ENCODE peak calls at places on chromosomes 6 and 20, in eight cellular contexts. E is CD4-positive, alpha-beta T cell; X is fibroblast of lung; C is Peyer's patch; O is pancreas; U is DND-41; Z is RWPE1; K is endothelial cell of umbilical vein. R is an unnamed sample.

GRCh38 chr20:63657260-63657936 is 714 bp upstream of the RTEL1 start:
- DNase-seq in O (no peak), K (no peak), E (no peak), C (no peak), X (no peak), U (no peak), Z (no peak), R (no peak)

GRCh38 chr6:29661071-29661470 is 4.2 kb downstream of the MOG start:
- DNase-seq in Z (no peak), K (no peak), X (no peak), E (no peak), O (no peak), C (no peak), U (no peak), R (no peak)

GRCh38 chr6:144171406-144171805 is 21.1 kb downstream of the STX11 start:
- DNase-seq in K (no peak), U (no peak), O (no peak), X (no peak), Z (no peak), E (no peak), C (no peak), R (no peak)

GRCh38 chr6:168093071-168093505 is 14.1 kb upstream of the FRMD1 start:
- DNase-seq in O (no peak), Z (no peak), U (no peak), K (no peak), C (no peak), X (no peak), E (no peak), R (no peak)

GRCh38 chr6:2168480-2168879 is 76.9 kb downstream of the GMDS start:
- DNase-seq in C (no peak), X (peak), K (no peak), O (no peak), U (no peak), E (no peak), Z (no peak), R (no peak)

GRCh38 chr20:33578510-33578909 is 83.6 kb upstream of the C20orf144 start:
- DNase-seq in O (no peak), K (no peak), C (no peak), U (no peak), X (peak), Z (no peak), E (no peak), R (no peak)

GRCh38 chr6:84763397-84764331 is 734 bp downstream of the TBX18 start:
- DNase-seq in O (no peak), E (no peak), X (peak), K (peak), U (no peak), Z (peak), C (no peak), R (no peak)

GRCh38 chr6:5094327-5094726 is 9.2 kb downstream of the PPP1R3G start:
- DNase-seq in E (no peak), K (no peak), X (peak), O (no peak), Z (no peak), C (no peak), U (no peak), R (no peak)

GRCh38 chr6:35016417-35017221 is 124.5 kb downstream of the TCP11 start:
- DNase-seq in E (no peak), K (peak), X (peak), U (no peak), O (no peak), Z (no peak), C (no peak), R (no peak)

GRCh38 chr20:57715268-57715904 is 5.6 kb upstream of the PMEPA1 start:
- DNase-seq in K (no peak), C (no peak), U (no peak), O (no peak), E (no peak), X (no peak), Z (no peak), R (no peak)

GRCh38 chr20:36181934-36182603 is 27.5 kb downstream of the EPB41L1 start:
- DNase-seq in O (no peak), K (peak), E (no peak), X (peak), C (no peak), Z (no peak), U (no peak), R (no peak)

GRCh38 chr20:62980970-62981369 is 25.8 kb downstream of the BHLHE23 start:
- DNase-seq in O (no peak), C (peak), E (peak), X (no peak), U (peak), Z (peak), K (no peak), R (no peak)

GRCh38 chr6:105024803-105025202 is 67.9 kb downstream of the LIN28B start:
- DNase-seq in U (no peak), E (no peak), Z (no peak), C (no peak), K (no peak), O (no peak), X (peak), R (no peak)

GRCh38 chr6:142819603-142820335 is 125.2 kb downstream of the HIVEP2 start:
- DNase-seq in U (peak), E (no peak), O (no peak), C (peak), K (peak), X (peak), Z (no peak), R (peak)

GRCh38 chr6:168054663-168055560 is 24.1 kb downstream of the FRMD1 start:
- DNase-seq in X (no peak), C (no peak), Z (no peak), E (no peak), O (no peak), U (no peak), K (no peak), R (no peak)

GRCh38 chr6:116492331-116493067 is 18.9 kb upstream of the CALHM5 start:
- DNase-seq in C (no peak), X (peak), E (no peak), K (peak), Z (no peak), O (no peak), U (no peak), R (no peak)

GRCh38 chr6:36131517-36132220 is 1.4 kb downstream of the MAPK13 start:
- DNase-seq in U (no peak), X (peak), O (peak), Z (peak), K (peak), C (peak), E (peak), R (peak)

GRCh38 chr6:167232355-167232754 is 58.8 kb upstream of the UNC93A start:
- DNase-seq in X (no peak), E (no peak), U (no peak), O (no peak), Z (no peak), C (no peak), K (no peak), R (no peak)

GRCh38 chr20:58850693-58851174 is at the start of gene GNAS-AS1:
- DNase-seq in C (peak), U (no peak), X (peak), O (peak), E (peak), K (no peak), Z (peak), R (peak)

GRCh38 chr6:128111096-128111495 is 210.2 kb upstream of the THEMIS start:
- DNase-seq in X (peak), Z (no peak), O (no peak), C (no peak), U (no peak), K (no peak), E (no peak), R (no peak)

GRCh38 chr6:130364224-130364780 is 1.5 kb upstream of the TMEM200A start:
- DNase-seq in Z (no peak), X (no peak), E (no peak), C (no peak), O (no peak), K (no peak), U (no peak), R (no peak)

GRCh38 chr6:8529250-8529649 is 93.9 kb upstream of the SLC35B3 start:
- DNase-seq in K (no peak), X (no peak), E (no peak), U (no peak), O (no peak), Z (no peak), C (no peak), R (no peak)

GRCh38 chr6:10745116-10745515 is 2.5 kb upstream of the TMEM14B start:
- DNase-seq in O (no peak), U (no peak), E (no peak), C (no peak), X (no peak), K (no peak), Z (no peak), R (no peak)

GRCh38 chr6:159966339-159966738 is 2.5 kb upstream of the IGF2R start:
- DNase-seq in O (no peak), E (no peak), X (no peak), Z (no peak), U (no peak), C (no peak), K (no peak), R (no peak)
- TF ChIP-seq CTCF in O (no peak), E (no peak), X (no peak), Z (no peak), U (no peak), C (no peak), K (no peak), R (no peak)

DNA sequence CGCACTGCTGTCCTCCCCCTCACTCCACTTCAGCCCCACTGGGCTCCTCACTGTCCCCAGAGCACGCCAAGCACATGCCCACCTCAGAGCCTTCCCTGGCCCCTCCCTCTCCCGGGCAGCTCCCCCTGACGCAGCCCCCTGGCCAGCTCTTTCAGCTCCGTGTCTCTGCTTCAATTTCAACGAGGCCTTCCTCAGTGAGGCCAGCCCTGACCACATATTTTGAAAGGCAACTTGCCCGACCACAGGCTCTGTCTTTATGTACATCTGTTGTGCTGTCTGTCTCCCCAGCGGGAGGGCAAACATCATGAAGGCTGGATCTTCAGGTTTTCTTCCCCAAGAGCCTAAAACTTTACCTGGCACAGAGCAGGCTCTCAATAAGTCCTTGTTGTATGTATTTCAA is 44.6 kb downstream of the JPH2 start:
- DNase-seq in Z (no peak), E (no peak), U (no peak), O (no peak), C (no peak), X (peak), K (no peak), R (no peak)
- H3K27ac ChIP-seq in Z (peak), E (no peak), U (no peak), O (no peak), C (no peak), X (no peak), K (no peak), R (no peak)

GRCh38 chr20:9995514-9996272 is 39.1 kb upstream of the ANKEF1 start:
- DNase-seq in C (no peak), Z (no peak), E (no peak), X (no peak), O (no peak), U (no peak), K (no peak), R (no peak)

GRCh38 chr20:9996944-9997343 is 37.8 kb upstream of the ANKEF1 start:
- DNase-seq in U (no peak), X (peak), Z (no peak), E (no peak), C (no peak), K (no peak), O (no peak), R (no peak)

GRCh38 chr20:9993133-9993532 is 41.7 kb upstream of the ANKEF1 start:
- DNase-seq in C (no peak), K (no peak), U (no peak), X (no peak), Z (no peak), O (no peak), E (no peak), R (no peak)

GRCh38 chr20:9999660-10000059 is 35.1 kb upstream of the ANKEF1 start:
- DNase-seq in K (no peak), E (no peak), O (peak), U (no peak), C (no peak), X (no peak), Z (no peak), R (no peak)

DNA sequence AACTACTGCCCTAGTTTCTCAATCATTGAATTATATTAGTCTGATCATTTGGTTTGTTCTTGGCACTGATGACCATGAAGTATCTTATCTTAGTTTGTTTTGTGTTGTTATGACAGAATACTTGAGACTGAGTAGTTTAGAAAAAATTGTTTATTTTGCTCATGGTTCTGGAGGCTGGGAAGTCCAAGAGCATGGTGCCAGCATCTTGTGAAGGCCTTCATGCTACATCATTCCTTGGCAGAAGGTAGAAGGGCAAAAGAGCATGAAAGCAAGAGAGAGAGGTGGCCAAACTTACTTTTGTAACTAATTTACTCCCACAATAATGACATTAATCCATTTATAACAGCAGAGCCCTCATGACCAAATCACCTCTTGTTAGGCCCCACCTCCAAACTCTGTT is 40.1 kb upstream of the ANKEF1 start:
- DNase-seq in Z (no peak), K (no peak), O (no peak), C (no peak), E (no peak), X (no peak), U (no peak), R (no peak)
- TF ChIP-seq CTCF in Z (no peak), K (no peak), O (no peak), C (no peak), E (no peak), X (no peak), U (no peak), R (no peak)

GRCh38 chr6:32945953-32946352 is 5.1 kb upstream of the HLA-DMB start:
- DNase-seq in E (no peak), U (no peak), K (no peak), O (no peak), Z (no peak), C (no peak), X (no peak), R (no peak)

GRCh38 chr6:32942555-32942954 is 1.7 kb upstream of the HLA-DMB start:
- DNase-seq in C (no peak), Z (no peak), X (no peak), E (no peak), K (no peak), U (no peak), O (no peak), R (no peak)

GRCh38 chr6:32943864-32944263 is 3.0 kb upstream of the HLA-DMB start:
- DNase-seq in U (no peak), O (no peak), X (no peak), K (no peak), E (no peak), C (no peak), Z (no peak), R (no peak)

GRCh38 chr6:32945106-32945761 is 4.4 kb upstream of the HLA-DMB start:
- DNase-seq in U (no peak), K (no peak), E (no peak), Z (no peak), X (peak), O (no peak), C (peak), R (peak)

GRCh38 chr6:32944265-32944664 is 3.4 kb upstream of the HLA-DMB start:
- DNase-seq in K (no peak), E (no peak), U (peak), C (peak), O (no peak), X (no peak), Z (no peak), R (peak)
- H3K27ac ChIP-seq in K (no peak), E (peak), U (peak), C (peak), O (no peak), X (no peak), Z (no peak), R (peak)

DNA sequence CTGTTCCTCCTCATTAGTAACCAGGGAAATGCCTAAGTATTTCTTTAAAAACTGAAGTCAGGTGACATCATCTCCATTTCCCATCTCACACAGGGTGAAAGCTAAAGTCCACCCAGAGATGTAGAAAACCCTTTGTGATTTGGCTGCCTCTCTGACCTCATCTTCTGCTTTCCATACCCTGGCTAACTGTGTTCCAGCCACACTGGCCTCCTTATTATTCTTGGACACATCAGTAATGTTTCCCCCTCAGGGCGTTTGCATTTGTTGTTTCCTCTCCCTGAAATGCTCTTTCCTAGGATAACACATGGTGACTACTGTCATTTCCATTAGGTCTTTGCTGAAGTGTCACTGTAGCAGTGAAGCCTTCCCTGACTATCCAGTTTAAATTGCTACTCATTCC is 40.3 kb downstream of the ESF1 start:
- DNase-seq in X (no peak), U (no peak), Z (no peak), E (no peak), C (no peak), O (no peak), K (peak), R (no peak)
- TF ChIP-seq CTCF in X (no peak), U (no peak), Z (no peak), E (no peak), C (no peak), O (no peak), K (no peak), R (no peak)

GRCh38 chr6:43950731-43951062 is 176.6 kb downstream of the MRPL14 start:
- DNase-seq in C (no peak), E (no peak), X (no peak), Z (no peak), O (peak), K (no peak), U (peak), R (no peak)

GRCh38 chr6:43952746-43953145 is 174.5 kb downstream of the MRPL14 start:
- DNase-seq in Z (no peak), O (peak), X (no peak), C (no peak), U (peak), K (no peak), E (no peak), R (no peak)

GRCh38 chr6:43950206-43950605 is 177.0 kb downstream of the MRPL14 start:
- DNase-seq in U (peak), X (no peak), Z (no peak), O (peak), K (no peak), C (no peak), E (no peak), R (no peak)

GRCh38 chr6:43951756-43952675 is 175.2 kb downstream of the MRPL14 start:
- DNase-seq in K (no peak), C (no peak), X (no peak), E (no peak), Z (no peak), O (no peak), U (peak), R (no peak)

GRCh38 chr6:43951063-43951755 is 176.0 kb downstream of the MRPL14 start:
- DNase-seq in O (peak), K (no peak), U (peak), C (no peak), Z (no peak), X (no peak), E (no peak), R (no peak)
- H3K27ac ChIP-seq in O (no peak), K (no peak), U (no peak), C (no peak), Z (no peak), X (no peak), E (no peak), R (no peak)

GRCh38 chr6:71205336-71205956 is 83.2 kb upstream of the OGFRL1 start:
- DNase-seq in O (no peak), E (no peak), K (no peak), X (peak), Z (no peak), U (no peak), C (no peak), R (no peak)
- TF ChIP-seq CTCF in O (no peak), E (no peak), K (no peak), X (no peak), Z (no peak), U (no peak), C (no peak), R (no peak)

R was measured in CD8-positive, alpha-beta T cell.